ENCODE peak calls at places on chromosomes 12 and 14, in five cellular contexts. W is H1, Q is GM12878, J is K562, E is HepG2. F is an unnamed sample.
A peak's percentile ranks its signal among the peaks of the same experiment; 100 is the strongest.

GRCh38 chr14:76975051-76975450 is 53.5 kb downstream of the IRF2BPL start:
- DNase-seq in W (no peak), Q (no peak), J (no peak), E (no peak), F (no peak)

GRCh38 chr14:35161231-35161630 is 38.9 kb downstream of the PRORP start:
- DNase-seq in W (no peak), Q (no peak), J (no peak), E (no peak), F (no peak)

GRCh38 chr12:97560359-97560758 is 97.8 kb downstream of the RMST start:
- DNase-seq in W (no peak), Q (no peak), J (no peak), E (no peak), F (no peak)

GRCh38 chr14:50605776-50606175 is 45.8 kb downstream of the ATL1 start:
- DNase-seq in W (no peak), Q (no peak), J (no peak), E (no peak), F (no peak)

GRCh38 chr14:76832503-76832988 is 6.3 kb downstream of the LRRC74A start:
- DNase-seq in W (no peak), Q (no peak), J (no peak), E (peak; percentile 83), F (no peak)

GRCh38 chr12:46934374-46935111 is 108.7 kb upstream of the SLC38A4 start:
- DNase-seq in W (no peak), Q (no peak), J (no peak), E (peak; percentile 88), F (no peak)

GRCh38 chr14:81211844-81212243 is 8.9 kb downstream of the GTF2A1 start:
- DNase-seq in W (no peak), Q (no peak), J (no peak), E (peak; percentile 35), F (no peak)

GRCh38 chr14:37623552-37623951 is 28.1 kb downstream of the TTC6 start:
- DNase-seq in W (no peak), Q (no peak), J (no peak), E (no peak), F (peak; percentile 1)

GRCh38 chr12:12273291-12273957 is 6.6 kb upstream of the LRP6 start:
- DNase-seq in W (no peak), Q (no peak), J (no peak), E (no peak), F (no peak)

DNA sequence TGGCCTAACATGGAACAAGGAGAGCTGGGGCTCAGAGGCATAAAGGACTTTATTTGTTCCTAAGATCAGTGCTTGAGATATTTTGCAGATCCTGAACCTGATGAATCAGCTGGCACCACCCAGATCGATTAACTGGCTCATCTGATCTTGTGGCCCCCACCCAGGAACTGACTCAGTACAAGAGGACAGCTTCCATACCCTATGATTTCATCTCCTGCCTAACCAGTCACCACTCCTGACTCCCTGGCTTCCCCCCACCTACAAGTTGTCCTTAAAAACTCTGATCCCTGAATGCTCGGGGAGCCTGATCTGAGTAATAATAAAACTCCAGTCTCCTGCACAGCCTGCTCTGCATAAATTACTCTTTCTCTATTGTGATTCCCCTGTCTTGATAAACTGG is 5.1 kb downstream of the C12orf56 start:
- DNase-seq in W (no peak), Q (no peak), J (no peak), E (no peak), F (peak; percentile 47)
- TF ChIP-seq SP1 in W (no peak), Q (no peak), J (no peak), E (no peak), F (peak; percentile 75)

DNA sequence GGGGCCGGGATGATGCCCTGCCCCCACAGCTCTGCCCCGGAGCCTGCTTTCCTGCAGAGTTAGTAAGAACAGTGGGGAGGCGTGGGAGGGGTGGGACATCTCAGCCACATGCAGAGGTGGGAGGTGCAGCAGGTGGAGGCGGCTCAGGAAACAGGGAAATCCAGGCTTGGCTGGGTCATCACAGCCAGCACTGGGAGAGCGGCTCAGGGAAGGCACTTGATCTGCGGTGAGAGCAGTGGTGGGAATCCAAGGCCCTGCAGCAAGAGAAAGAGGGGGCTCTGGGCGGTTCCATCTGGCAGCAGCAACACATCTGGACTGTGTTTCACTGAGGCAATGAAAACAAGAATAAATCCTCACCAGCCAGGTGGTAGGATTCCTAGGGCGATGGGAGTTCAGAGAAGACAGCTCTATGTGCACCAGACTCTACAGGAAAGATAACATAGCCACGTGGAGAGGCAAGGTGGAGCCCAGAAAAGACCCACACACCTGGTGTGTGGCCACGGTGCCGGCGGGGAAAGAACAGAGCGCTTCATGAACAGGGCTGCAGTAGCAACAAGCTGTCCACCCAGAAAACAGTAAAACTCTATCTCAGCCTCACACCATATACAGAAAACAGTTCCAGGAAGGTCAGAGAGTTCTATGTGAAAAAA is 57.7 kb downstream of the CCDC85C start:
- DNase-seq in W (no peak), Q (no peak), J (peak; percentile 8), E (no peak), F (no peak)
- H3K79me2 ChIP-seq in W (no peaks in the 10 kb centered on the region), Q (no peaks in the 10 kb centered on the region), J (no peaks in the 10 kb centered on the region), E (peaks cover 91% of the 10 kb centered on the region), F (peaks cover 45% of the 10 kb centered on the region)

DNA sequence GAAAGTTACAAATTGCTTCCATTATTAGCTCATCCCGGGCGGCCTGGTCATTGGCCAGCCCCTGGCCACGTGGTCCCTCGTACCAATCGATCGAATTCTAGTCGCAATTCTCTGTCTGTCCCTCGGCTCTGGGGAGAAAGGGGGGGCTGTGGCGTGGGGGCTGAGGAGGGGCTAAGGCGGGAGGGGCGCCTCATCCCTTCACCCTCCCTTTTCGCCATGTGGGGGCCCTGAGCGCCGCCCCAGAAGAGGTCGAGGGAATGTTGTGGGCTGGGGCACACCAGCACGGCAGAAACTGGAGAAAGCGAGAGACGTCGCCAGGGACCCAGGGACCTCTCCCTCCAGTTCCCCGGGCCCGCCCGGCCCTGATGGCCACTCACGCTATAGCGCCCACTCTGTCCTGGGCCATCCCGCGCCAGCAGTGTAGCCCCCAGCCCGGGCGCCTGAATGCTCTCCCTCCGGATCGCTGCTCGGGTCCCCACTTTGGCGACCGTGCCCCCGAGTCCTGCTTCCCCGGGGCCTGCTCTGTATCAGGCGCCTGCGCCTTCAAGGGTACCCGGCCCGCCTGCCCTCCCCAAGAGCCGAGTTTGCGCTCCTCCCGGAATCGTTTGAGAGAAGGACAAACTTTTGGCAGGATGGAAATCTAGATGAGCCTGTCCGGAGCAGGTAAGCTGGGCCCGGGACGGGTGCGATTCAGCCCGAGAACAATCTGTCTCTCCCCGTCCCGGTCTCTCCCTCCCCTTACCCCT is 62.7 kb downstream of the SMUG1 start:
- DNase-seq in W (peak; percentile 75), Q (no peak), J (no peak), E (no peak), F (no peak)
- TF ChIP-seq SP1 in W (no peak), Q (no peak), J (no peak), E (no peak), F (no peak)

GRCh38 chr14:93045211-93045674 is 70.5 kb downstream of the ITPK1 start:
- DNase-seq in W (no peak), Q (no peak), J (peak; percentile 35), E (peak; percentile 65), F (no peak)

GRCh38 chr14:93042968-93043940 is 72.5 kb downstream of the ITPK1 start:
- DNase-seq in W (no peak), Q (no peak), J (no peak), E (peak; percentile 90), F (peak; percentile 89)

GRCh38 chr14:93045965-93046695 is 69.6 kb downstream of the ITPK1 start:
- DNase-seq in W (no peak), Q (no peak), J (peak; percentile 75), E (no peak), F (peak; percentile 28)

GRCh38 chr14:93044116-93044515 is 71.6 kb downstream of the ITPK1 start:
- DNase-seq in W (no peak), Q (no peak), J (no peak), E (no peak), F (peak; percentile 15)

DNA sequence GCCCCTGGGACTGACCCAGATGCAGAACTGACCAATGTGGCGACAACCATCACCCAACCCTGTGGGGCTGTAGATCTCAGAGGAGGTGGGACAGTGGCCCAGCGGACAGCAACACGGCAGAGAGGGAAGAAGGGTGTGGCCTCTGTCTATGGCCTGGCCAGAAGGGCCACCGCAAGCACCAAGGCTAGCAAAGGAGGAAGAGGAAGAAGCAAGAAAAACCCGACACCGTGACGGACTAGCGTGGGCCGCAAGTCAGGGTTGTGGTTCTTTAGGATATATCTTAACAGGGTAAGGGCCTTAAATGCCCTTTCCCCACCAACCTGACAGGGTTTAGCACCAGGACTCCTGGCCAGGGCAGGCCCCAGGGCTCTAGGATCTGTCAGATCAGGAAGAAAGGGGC is 71.1 kb downstream of the ITPK1 start:
- DNase-seq in W (no peak), Q (no peak), J (peak; percentile 18), E (no peak), F (no peak)
- H3K79me2 ChIP-seq in W (no peaks in the 10 kb centered on the region), Q (peaks cover 4% of the 10 kb centered on the region), J (no peaks in the 10 kb centered on the region), E (no peaks in the 10 kb centered on the region), F (peaks cover 33% of the 10 kb centered on the region)

GRCh38 chr12:132359971-132360370 is 30.6 kb upstream of the GALNT9 start:
- DNase-seq in W (no peak), Q (no peak), J (no peak), E (no peak), F (no peak)
- TF ChIP-seq SP1 in W (no peak), Q (no peak), J (no peak), E (no peak), F (no peak)

GRCh38 chr12:108837680-108838079 is 19.7 kb downstream of the SSH1 start:
- DNase-seq in W (no peak), Q (no peak), J (no peak), E (no peak), F (no peak)
- H3K79me2 ChIP-seq in W (no peaks in the 10 kb centered on the region), Q (peaks cover 32% of the 10 kb centered on the region), J (no peaks in the 10 kb centered on the region), E (no peaks in the 10 kb centered on the region), F (peaks cover 87% of the 10 kb centered on the region)